ENCODE peak calls at places on chromosomes 7 and 10, in eight cellular contexts. C is stimulated activated CD4-positive, alpha-beta T cell treated with anti-CD3 and anti-CD28 coated beads, Interleukin-12 subunit alpha, Interleukin-12 subunit beta, amount 100 ng/mL, for 24 hours; T is pons; Z is bronchial epithelial cell; B is foreskin fibroblast; J is NCI-H748 treated with DMSO at 0.1 percent for 48 hours; F is NCI-H1417; K is M059J. A is an unnamed sample.

GRCh38 chr10:77741746-77742145 is 104.1 kb upstream of the KCNMA1 start:
- DNase-seq in F (no peak), Z (no peak), J (no peak), K (no peak), T (no peak), C (no peak), B (peak), A (peak)

GRCh38 chr10:121043124-121043849 is 192.1 kb downstream of the WDR11 start:
- DNase-seq in F (no peak), K (peak), C (no peak), T (peak), B (no peak), J (no peak), Z (no peak), A (no peak)

GRCh38 chr10:119296703-119297102 is 89.3 kb downstream of the GRK5 start:
- DNase-seq in F (no peak), C (no peak), K (peak), T (no peak), Z (no peak), B (no peak), J (no peak), A (peak)

GRCh38 chr10:48554668-48555067 is 50.2 kb downstream of the ARHGAP22 start:
- DNase-seq in C (no peak), B (peak), F (no peak), K (no peak), T (no peak), Z (peak), J (no peak), A (peak)

GRCh38 chr7:43764039-43764789 is 5.7 kb downstream of the BLVRA start:
- DNase-seq in Z (peak), B (peak), T (no peak), K (no peak), C (peak), F (no peak), J (no peak), A (no peak)

GRCh38 chr10:20040012-20040411 is 223.8 kb downstream of the PLXDC2 start:
- DNase-seq in T (no peak), K (no peak), C (no peak), Z (peak), B (no peak), J (no peak), F (no peak), A (no peak)

GRCh38 chr7:23955145-23955544 is 245.1 kb downstream of the STK31 start:
- DNase-seq in J (no peak), T (no peak), B (no peak), Z (peak), F (no peak), C (no peak), K (peak), A (no peak)

GRCh38 chr7:42645906-42646305 is 266.0 kb downstream of the C7orf25 start:
- DNase-seq in F (no peak), K (peak), J (no peak), C (no peak), Z (peak), T (peak), B (peak), A (peak)

GRCh38 chr10:76647276-76647675 is 990.3 kb downstream of the KCNMA1 start:
- DNase-seq in J (no peak), B (peak), T (no peak), Z (no peak), C (no peak), K (peak), F (no peak), A (peak)